ENCODE peak calls at places on chromosome 15, in six cellular contexts. B is tibial nerve; T is hepatocyte; O is effector memory CD4-positive, alpha-beta T cell; L is mammary epithelial cell; V is pancreas. U is an unnamed sample. For H3K4me1, the result is how much of the 10 kb centered on the place peaks cover.

GRCh38 chr15:70066422-70066821 is 31.3 kb downstream of the TLE3 start:
- DNase-seq in B (no peak), V (no peak), L (no peak), T (no peak), O (no peak), U (no peak)

GRCh38 chr15:55884223-55884622 is 109.2 kb downstream of the NEDD4 start:
- DNase-seq in T (no peak), O (no peak), L (no peak), V (no peak), B (no peak), U (no peak)

GRCh38 chr15:34837246-34838016 is 42.1 kb upstream of the ACTC1 start:
- DNase-seq in L (peak), O (no peak), T (peak), B (no peak), V (no peak), U (peak)

GRCh38 chr15:77867266-77868047 is 210.1 kb downstream of the TBC1D2B start:
- DNase-seq in B (no peak), L (no peak), V (peak), T (no peak), O (no peak), U (no peak)

GRCh38 chr15:29066310-29066709 is 180.5 kb downstream of the APBA2 start:
- DNase-seq in V (no peak), L (no peak), B (no peak), O (no peak), T (no peak), U (peak)

GRCh38 chr15:80999623-81000036 is 1.1 kb upstream of the TLNRD1 start:
- DNase-seq in O (peak), V (peak), B (no peak), L (no peak), T (no peak), U (peak)

GRCh38 chr15:92902723-92903587 is 2.8 kb downstream of the CHD2 start:
- DNase-seq in L (peak), T (no peak), B (no peak), O (no peak), V (no peak), U (no peak)

GRCh38 chr15:78034495-78035191 is 42.9 kb downstream of the TBC1D2B start:
- DNase-seq in B (no peak), T (no peak), O (peak), V (no peak), L (peak), U (no peak)

GRCh38 chr15:25183581-25184330 is 229.0 kb downstream of the SNRPN start:
- DNase-seq in T (no peak), B (no peak), O (no peak), L (no peak), V (peak), U (peak)

GRCh38 chr15:87896926-87897325 is 359.6 kb downstream of the NTRK3 start:
- DNase-seq in V (no peak), L (no peak), O (no peak), B (no peak), T (no peak), U (no peak)

GRCh38 chr15:80070840-80071239 is 11.4 kb downstream of the ZFAND6 start:
- DNase-seq in B (no peak), T (no peak), L (no peak), V (no peak), O (no peak), U (no peak)

GRCh38 chr15:66046751-66047150 is 177.5 kb downstream of the RAB11A start:
- DNase-seq in V (no peak), T (no peak), L (no peak), B (no peak), O (no peak), U (no peak)

GRCh38 chr15:82532991-82533481 is 7.2 kb downstream of the RPS17 start:
- DNase-seq in T (no peak), L (no peak), B (no peak), O (no peak), V (no peak), U (peak)

GRCh38 chr15:69390575-69390974 is 23.6 kb upstream of the KIF23 start:
- DNase-seq in B (no peak), V (no peak), L (peak), T (no peak), O (no peak), U (no peak)

GRCh38 chr15:81256916-81257315 is 60.2 kb downstream of the IL16 start:
- DNase-seq in L (peak), B (no peak), T (peak), V (no peak), O (no peak), U (no peak)

GRCh38 chr15:90868261-90868689 is at the start of gene FURIN:
- DNase-seq in V (no peak), O (no peak), L (no peak), T (no peak), B (no peak), U (no peak)

GRCh38 chr15:25243800-25244097 is 195.1 kb downstream of the UBE3A start:
- DNase-seq in B (no peak), T (no peak), O (no peak), V (peak), L (no peak), U (no peak)

GRCh38 chr15:40367673-40368611 is 9.9 kb downstream of the DISP2 start:
- DNase-seq in V (peak), B (peak), L (peak), O (peak), T (peak), U (peak)

GRCh38 chr15:99114511-99115299 is 9.8 kb downstream of the SYNM start:
- DNase-seq in V (no peak), T (no peak), B (no peak), L (no peak), O (no peak), U (peak)

GRCh38 chr15:69491051-69491505 is 38.5 kb downstream of the RPLP1 start:
- DNase-seq in V (no peak), T (no peak), O (no peak), L (no peak), B (peak), U (no peak)

GRCh38 chr15:42138411-42138810 is 18.0 kb downstream of the PLA2G4F start:
- DNase-seq in T (no peak), B (no peak), O (no peak), L (no peak), V (no peak), U (peak)

GRCh38 chr15:89486726-89487050 is 9.7 kb downstream of the RHCG start:
- DNase-seq in O (no peak), B (no peak), T (no peak), V (peak), L (peak), U (no peak)

GRCh38 chr15:72994778-72995177 is 57.5 kb upstream of the NEO1 start:
- DNase-seq in T (no peak), L (no peak), O (no peak), V (no peak), B (no peak), U (no peak)

GRCh38 chr15:90002428-90002844 is 1.3 kb downstream of the ZNF710 start:
- DNase-seq in T (peak), B (no peak), O (no peak), V (peak), L (peak), U (no peak)

GRCh38 chr15:60352525-60352924 is 45.3 kb downstream of the ANXA2 start:
- DNase-seq in B (no peak), L (peak), V (no peak), O (no peak), T (no peak), U (no peak)

GRCh38 chr15:60355148-60355857 is 42.5 kb downstream of the ANXA2 start:
- DNase-seq in T (no peak), B (no peak), V (no peak), L (no peak), O (no peak), U (no peak)

GRCh38 chr15:60358935-60359672 is 38.7 kb downstream of the ANXA2 start:
- DNase-seq in O (no peak), B (no peak), L (no peak), V (no peak), T (no peak), U (no peak)

GRCh38 chr15:60353245-60353940 is 44.4 kb downstream of the ANXA2 start:
- DNase-seq in B (no peak), L (no peak), V (no peak), O (no peak), T (no peak), U (no peak)

GRCh38 chr15:60356832-60357231 is 41.0 kb downstream of the ANXA2 start:
- DNase-seq in O (no peak), T (no peak), B (no peak), L (no peak), V (no peak), U (no peak)
- H3K4me1 ChIP-seq in O (under half), T (under half), B (under half), L (under half), V (under half), U (under half)

GRCh38 chr15:31359722-31360111 is 33.1 kb downstream of the KLF13 start:
- DNase-seq in T (no peak), O (no peak), L (no peak), V (peak), B (no peak), U (no peak)

GRCh38 chr15:31360158-31360561 is 33.5 kb downstream of the KLF13 start:
- DNase-seq in L (no peak), T (no peak), V (peak), B (no peak), O (no peak), U (no peak)

GRCh38 chr15:31361764-31362120 is 35.1 kb downstream of the KLF13 start:
- DNase-seq in L (no peak), T (no peak), O (no peak), V (peak), B (no peak), U (no peak)

GRCh38 chr15:31362121-31362520 is 35.5 kb downstream of the KLF13 start:
- DNase-seq in V (no peak), B (no peak), O (no peak), T (no peak), L (no peak), U (no peak)

GRCh38 chr15:31360843-31361763 is 34.5 kb downstream of the KLF13 start:
- DNase-seq in O (peak), V (peak), B (no peak), L (no peak), T (no peak), U (no peak)
- H3K4me1 ChIP-seq in O (half or more), V (under half), B (half or more), L (under half), T (half or more), U (under half)

GRCh38 chr15:67093146-67093874 is 27.9 kb downstream of the SMAD3 start:
- DNase-seq in O (no peak), V (no peak), L (no peak), B (no peak), T (no peak), U (no peak)

GRCh38 chr15:67095834-67096366 is 30.5 kb downstream of the SMAD3 start:
- DNase-seq in T (no peak), O (no peak), V (no peak), B (no peak), L (no peak), U (no peak)

GRCh38 chr15:67091966-67092677 is 26.7 kb downstream of the SMAD3 start:
- DNase-seq in O (no peak), V (no peak), B (no peak), T (no peak), L (no peak), U (no peak)

GRCh38 chr15:67092726-67093125 is 27.3 kb downstream of the SMAD3 start:
- DNase-seq in O (no peak), B (no peak), V (no peak), L (no peak), T (no peak), U (no peak)

GRCh38 chr15:67094001-67094826 is 28.8 kb downstream of the SMAD3 start:
- DNase-seq in T (no peak), B (no peak), L (no peak), V (no peak), O (no peak), U (no peak)
- H3K4me1 ChIP-seq in T (under half), B (half or more), L (half or more), V (under half), O (half or more), U (under half)

GRCh38 chr15:74779162-74779648 is 2.7 kb upstream of the CSK start:
- DNase-seq in L (no peak), B (no peak), V (no peak), T (no peak), O (no peak), U (no peak)
- H3K4me1 ChIP-seq in L (under half), B (half or more), V (under half), T (under half), O (half or more), U (under half)

GRCh38 chr15:85008474-85009260 is 27.0 kb downstream of the PDE8A start:
- DNase-seq in T (no peak), O (no peak), L (no peak), B (no peak), V (no peak), U (no peak)

GRCh38 chr15:85006655-85007054 is 25.0 kb downstream of the PDE8A start:
- DNase-seq in L (no peak), O (no peak), T (no peak), B (no peak), V (no peak), U (no peak)

GRCh38 chr15:85006201-85006600 is 24.5 kb downstream of the PDE8A start:
- DNase-seq in L (no peak), B (no peak), O (no peak), T (no peak), V (no peak), U (no peak)

GRCh38 chr15:85009435-85009834 is 27.8 kb downstream of the PDE8A start:
- DNase-seq in V (no peak), T (no peak), L (no peak), O (no peak), B (no peak), U (no peak)

GRCh38 chr15:85007741-85008140 is 26.1 kb downstream of the PDE8A start:
- DNase-seq in T (no peak), O (no peak), B (no peak), V (no peak), L (no peak), U (no peak)
- H3K4me1 ChIP-seq in T (under half), O (under half), B (under half), V (under half), L (under half), U (under half)

DNA sequence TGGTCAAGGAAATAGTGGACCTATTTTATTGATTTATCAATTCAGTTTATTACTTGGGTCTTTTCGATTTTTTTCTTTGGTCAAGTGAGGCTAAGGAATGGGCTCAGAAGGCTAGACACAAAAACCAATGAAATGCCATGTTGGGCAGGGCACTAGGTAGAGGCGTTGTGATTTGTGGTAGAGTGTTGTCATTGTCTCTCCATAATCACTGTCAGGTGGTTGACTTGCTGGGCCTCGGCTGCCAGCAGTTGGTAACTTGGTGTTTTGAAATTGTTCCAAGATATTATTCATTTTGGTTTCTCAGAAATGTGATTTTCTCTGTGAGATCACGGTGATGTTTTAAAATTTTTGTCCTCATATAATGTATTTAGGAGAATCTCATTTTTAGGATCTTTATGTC is 173.6 kb downstream of the KLHL25 start:
- DNase-seq in L (no peak), B (no peak), T (no peak), O (no peak), V (no peak), U (no peak)
- H3K4me1 ChIP-seq in L (half or more), B (under half), T (half or more), O (half or more), V (under half), U (under half)

GRCh38 chr15:76327191-76328105 is 9.1 kb upstream of the ISL2 start:
- DNase-seq in T (no peak), O (no peak), L (peak), B (no peak), V (no peak), U (no peak)
- H3K4me1 ChIP-seq in T (under half), O (under half), L (under half), B (under half), V (under half), U (under half)

GRCh38 chr15:63061971-63062370 is 19.4 kb downstream of the TPM1 start:
- DNase-seq in O (no peak), V (no peak), T (no peak), B (no peak), L (no peak), U (no peak)

GRCh38 chr15:63060699-63061098 is 18.2 kb downstream of the TPM1 start:
- DNase-seq in B (no peak), O (no peak), L (no peak), V (no peak), T (no peak), U (no peak)

GRCh38 chr15:63063877-63064409 is 21.4 kb downstream of the TPM1 start:
- DNase-seq in V (no peak), O (no peak), B (no peak), T (no peak), L (no peak), U (no peak)

GRCh38 chr15:63065262-63066234 is 23.0 kb downstream of the TPM1 start:
- DNase-seq in B (no peak), L (no peak), V (no peak), T (no peak), O (no peak), U (no peak)

GRCh38 chr15:63063164-63063756 is 20.7 kb downstream of the TPM1 start:
- DNase-seq in O (no peak), B (no peak), T (no peak), L (no peak), V (no peak), U (no peak)
- H3K4me1 ChIP-seq in O (under half), B (under half), T (under half), L (under half), V (under half), U (under half)

DNA sequence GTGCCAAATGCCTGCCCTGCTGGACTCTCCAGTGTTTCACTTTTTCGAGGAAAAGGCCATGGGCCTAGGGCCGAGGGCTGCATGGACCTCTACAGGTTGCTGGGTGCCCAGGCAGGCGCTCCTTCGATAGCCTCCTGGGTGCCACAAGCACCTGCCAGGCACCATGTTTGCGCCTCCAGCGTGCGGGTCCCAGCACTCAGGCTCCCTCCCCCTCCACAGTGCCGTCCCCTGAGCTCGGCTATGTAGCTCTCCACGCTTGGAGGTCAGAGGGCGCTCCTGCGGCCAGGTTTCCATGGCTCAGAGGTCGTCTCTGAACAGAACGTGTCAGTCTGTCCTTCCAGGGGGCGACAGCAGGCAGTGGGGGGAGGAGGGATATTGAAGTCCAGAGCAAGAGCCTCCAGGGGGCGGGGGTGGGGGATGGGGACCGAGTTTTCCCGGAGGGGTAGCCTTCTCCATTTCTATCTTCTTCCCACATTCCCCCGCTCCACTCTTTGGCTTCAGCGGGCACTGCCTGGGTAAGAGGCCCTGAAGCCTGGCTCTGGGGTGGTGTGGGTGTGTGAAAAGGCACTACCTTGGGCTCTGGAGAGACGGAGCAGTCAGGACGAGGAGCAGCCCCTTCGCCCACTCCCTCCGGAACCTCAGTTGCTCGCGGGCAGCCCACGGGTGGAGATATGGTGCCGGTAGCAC is 3.6 kb downstream of the ONECUT1 start:
- DNase-seq in O (no peak), L (no peak), V (peak), T (no peak), B (no peak), U (no peak)
- H3K4me1 ChIP-seq in O (under half), L (under half), V (under half), T (under half), B (under half), U (under half)

U was measured in ascending aorta.